ENCODE peak calls at places on chromosomes 1 and 21, in seven cellular contexts. U is heart left ventricle; B is right atrium auricular region; Y is aorta; J is CD4-positive, CD25-positive, alpha-beta regulatory T cell; E is tibial nerve; S is Peyer's patch. R is an unnamed sample. For H3K4me1, the result is how much of the 10 kb centered on the place peaks cover.

GRCh38 chr1:41811978-41812852 is 106.5 kb downstream of the HIVEP3 start:
- DNase-seq in Y (no peak), U (peak), B (peak), J (peak), E (peak), S (no peak), R (peak)

GRCh38 chr1:150144606-150145005 is 5.1 kb upstream of the PLEKHO1 start:
- DNase-seq in B (no peak), S (no peak), J (no peak), E (no peak), Y (no peak), U (no peak), R (no peak)

GRCh38 chr21:36319767-36320420 is at the start of gene MORC3:
- DNase-seq in S (peak), U (peak), B (peak), E (peak), J (peak), Y (peak), R (peak)

GRCh38 chr1:172902200-172902599 is 148.5 kb downstream of the TNFSF18 start:
- DNase-seq in U (no peak), E (no peak), Y (no peak), J (no peak), B (no peak), S (no peak), R (no peak)

GRCh38 chr21:38126677-38127271 is 130.0 kb upstream of the KCNJ15 start:
- DNase-seq in E (peak), S (no peak), J (peak), Y (peak), U (peak), B (no peak), R (peak)

GRCh38 chr1:111221276-111221632 is 6.3 kb upstream of the CHI3L2 start:
- DNase-seq in U (no peak), S (no peak), B (no peak), Y (no peak), J (no peak), E (no peak), R (no peak)

GRCh38 chr1:217907504-217907903 is 276.4 kb downstream of the SPATA17 start:
- DNase-seq in S (no peak), Y (no peak), U (no peak), J (no peak), E (no peak), B (no peak), R (no peak)

GRCh38 chr1:222009105-222009730 is 267.3 kb upstream of the DUSP10 start:
- DNase-seq in S (peak), Y (no peak), E (peak), J (peak), B (no peak), U (no peak), R (no peak)

GRCh38 chr1:213120386-213120785 is 69.3 kb downstream of the RPS6KC1 start:
- DNase-seq in Y (no peak), J (no peak), B (no peak), E (no peak), S (no peak), U (no peak), R (no peak)

GRCh38 chr21:17538576-17538975 is 25.7 kb downstream of the CXADR start:
- DNase-seq in S (no peak), E (no peak), U (no peak), Y (no peak), J (no peak), B (no peak), R (no peak)

GRCh38 chr1:59076612-59077011 is 220.3 kb upstream of the FGGY start:
- DNase-seq in B (no peak), Y (no peak), S (no peak), U (no peak), J (no peak), E (no peak), R (no peak)

GRCh38 chr1:17540255-17541001 is 930 bp downstream of the ARHGEF10L start:
- DNase-seq in Y (peak), U (peak), B (no peak), E (peak), S (no peak), J (no peak), R (no peak)
- H3K4me3 ChIP-seq in Y (peak), U (peak), B (peak), E (peak), S (peak), J (no peak), R (no peak)

DNA sequence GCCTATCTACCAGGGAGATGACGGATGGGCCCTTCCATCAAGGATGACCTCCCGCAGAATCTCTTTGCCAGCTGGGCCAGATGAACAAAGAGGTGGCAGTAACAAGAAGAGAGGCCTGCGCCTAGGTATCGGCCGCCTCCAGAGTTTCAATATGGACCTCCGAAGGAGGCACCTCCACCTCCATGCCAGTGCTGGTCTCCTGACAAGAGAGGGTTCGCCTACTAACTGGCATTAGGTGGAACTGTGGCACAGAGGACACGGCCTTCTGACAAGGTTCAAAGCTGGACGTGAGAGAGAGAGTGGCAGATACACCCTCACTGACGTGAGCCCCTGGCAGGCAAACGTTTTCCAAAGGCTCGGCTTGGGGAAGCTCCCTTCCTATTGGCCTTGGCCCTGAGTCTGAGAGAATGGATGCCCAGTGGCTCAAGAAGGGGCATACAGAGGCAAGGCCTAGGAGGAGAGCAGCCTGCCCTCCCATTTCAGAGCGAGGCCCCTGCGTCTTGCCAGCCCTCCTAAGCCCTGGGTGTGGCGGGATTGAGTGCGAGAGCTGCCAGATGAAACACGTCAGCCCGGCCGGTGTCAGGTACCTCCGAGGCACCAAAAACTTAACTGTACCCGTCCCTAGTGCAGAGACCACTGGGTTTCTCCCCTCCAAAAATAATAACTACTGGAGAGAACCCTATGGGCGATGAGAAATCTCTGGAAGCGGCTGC is 283.8 kb downstream of the NPHP4 start:
- DNase-seq in J (no peak), S (no peak), U (no peak), E (no peak), B (no peak), Y (peak), R (no peak)
- H3K4me1 ChIP-seq in J (under half), S (under half), U (under half), E (under half), B (under half), Y (under half), R (under half)

DNA sequence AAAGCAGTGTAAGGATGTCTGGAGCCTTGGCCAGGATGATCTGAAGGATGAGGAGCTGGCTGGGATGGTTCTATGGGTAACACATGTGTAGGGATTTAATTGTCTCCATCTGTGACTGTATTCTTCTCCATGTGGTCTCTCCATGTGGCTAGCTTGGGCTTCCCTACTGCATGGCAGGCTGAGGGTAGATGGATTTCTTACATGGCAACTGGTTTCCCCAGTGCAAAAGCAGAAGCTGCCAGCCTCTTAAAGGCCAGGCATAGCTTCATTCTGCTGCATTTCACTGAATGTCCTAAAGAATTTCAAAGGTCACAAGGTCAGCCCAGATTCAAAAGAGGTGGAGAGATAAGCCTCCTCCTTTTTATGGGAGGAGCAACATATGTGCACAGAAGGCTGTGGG is 61.7 kb downstream of the XCL2 start:
- DNase-seq in Y (no peak), J (no peak), U (no peak), E (no peak), B (no peak), S (no peak), R (no peak)
- H3K27ac ChIP-seq in Y (peak), J (no peak), U (no peak), E (no peak), B (peak), S (no peak), R (no peak)

DNA sequence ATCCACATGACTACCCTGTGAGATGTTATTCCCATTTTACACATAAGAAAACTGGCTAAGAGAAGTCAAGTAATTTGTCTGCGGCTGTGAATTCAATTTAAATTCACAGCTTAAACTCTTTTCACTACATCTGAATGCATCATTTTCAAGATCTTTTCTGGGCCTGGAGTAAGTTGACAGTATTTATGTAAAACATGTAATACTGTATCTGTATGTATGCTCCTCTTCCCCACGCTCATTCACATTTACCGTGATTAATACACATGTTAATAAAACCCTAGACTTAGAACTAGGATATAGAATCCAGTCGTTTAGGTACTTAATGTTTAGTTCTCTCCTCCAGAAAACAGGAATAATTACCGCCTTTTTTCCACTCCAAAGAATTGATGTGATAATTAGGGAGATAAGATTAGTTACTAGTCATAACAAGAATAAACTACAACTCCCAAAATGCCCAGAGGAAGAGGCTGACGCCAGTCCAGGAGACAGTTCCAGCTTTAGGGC is 442 bp upstream of the PPP1R12B start:
- DNase-seq in E (no peak), Y (no peak), S (no peak), B (no peak), J (no peak), U (no peak), R (no peak)
- H3K4me3 ChIP-seq in E (no peak), Y (no peak), S (no peak), B (no peak), J (peak), U (no peak), R (peak)

DNA sequence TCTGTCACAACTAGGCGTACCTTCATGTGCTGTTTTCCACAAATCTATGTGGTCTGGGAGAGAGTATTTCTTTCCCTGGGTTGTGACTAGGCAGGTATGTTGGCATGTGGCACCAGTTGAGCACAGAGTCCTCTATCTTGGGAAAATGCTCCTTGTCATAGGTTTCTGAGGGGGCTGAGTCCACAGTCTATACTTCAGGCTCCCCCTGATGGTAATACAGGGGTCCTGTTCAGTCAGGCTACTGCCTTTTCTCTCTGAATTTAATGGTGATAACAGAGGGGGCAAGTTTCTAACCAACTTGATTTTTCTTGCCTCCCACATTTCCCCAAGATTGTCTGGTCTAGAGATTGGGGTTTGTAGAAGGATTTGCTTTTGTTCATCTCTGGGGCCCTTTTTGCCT is 35.8 kb downstream of the VANGL1 start:
- DNase-seq in Y (no peak), J (no peak), U (no peak), B (no peak), S (no peak), E (no peak), R (no peak)
- H3K4me1 ChIP-seq in Y (under half), J (under half), U (under half), B (under half), S (under half), E (under half), R (under half)

GRCh38 chr1:53549287-53549686 is 90.1 kb downstream of the DMRTB1 start:
- DNase-seq in S (no peak), U (no peak), E (no peak), J (no peak), Y (no peak), B (no peak), R (no peak)
- H3K27ac ChIP-seq in S (no peak), U (no peak), E (no peak), J (no peak), Y (no peak), B (no peak), R (no peak)

GRCh38 chr21:41491412-41491811 is 16.5 kb downstream of the TMPRSS2 start:
- DNase-seq in B (no peak), Y (no peak), S (no peak), J (no peak), E (no peak), U (no peak), R (no peak)
- H3K4me3 ChIP-seq in B (no peak), Y (no peak), S (no peak), J (no peak), E (no peak), U (no peak), R (no peak)

GRCh38 chr1:31926846-31927660 is 11.1 kb downstream of the PTP4A2 start:
- DNase-seq in E (no peak), B (no peak), U (no peak), J (no peak), S (no peak), Y (no peak), R (no peak)

GRCh38 chr1:31920986-31921385 is 17.2 kb downstream of the PTP4A2 start:
- DNase-seq in B (no peak), J (no peak), S (no peak), Y (no peak), E (no peak), U (no peak), R (no peak)

GRCh38 chr1:31926252-31926651 is 11.9 kb downstream of the PTP4A2 start:
- DNase-seq in U (no peak), B (no peak), E (no peak), Y (no peak), S (no peak), J (peak), R (no peak)

GRCh38 chr1:31924839-31925238 is 13.3 kb downstream of the PTP4A2 start:
- DNase-seq in B (no peak), U (no peak), S (no peak), Y (no peak), J (no peak), E (no peak), R (no peak)

DNA sequence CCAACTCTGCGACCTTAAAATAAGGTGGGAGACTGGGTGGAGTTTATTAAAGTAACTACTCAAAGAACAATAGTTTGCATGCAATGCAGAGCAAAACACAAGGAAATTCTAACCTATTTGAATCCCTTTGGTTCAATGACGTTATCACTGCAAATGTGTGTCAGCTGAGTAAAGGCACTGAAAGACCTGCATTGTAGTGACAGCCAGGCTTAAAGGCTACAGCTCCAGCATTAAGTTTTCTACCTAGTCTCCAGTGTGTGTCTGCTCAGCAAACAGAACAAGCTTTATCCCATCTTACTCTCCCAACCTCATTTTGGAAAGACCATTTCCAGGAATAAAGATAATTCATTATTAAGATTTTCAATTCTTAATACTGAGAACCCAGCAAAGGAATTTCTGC is 14.3 kb downstream of the PTP4A2 start:
- DNase-seq in E (no peak), J (no peak), B (no peak), Y (no peak), U (no peak), S (no peak), R (no peak)
- H3K4me1 ChIP-seq in E (half or more), J (half or more), B (under half), Y (under half), U (under half), S (under half), R (half or more)